ENCODE peak calls at places on chromosomes 13 and 19, in five cellular contexts. E, H, Y, Q and A are unnamed samples.

GRCh38 chr13:52846567-52847321 is 1.7 kb downstream of the PCDH8 start:
- DNase-seq in Q (peak; percentile 9), H (no peak), E (no peak), Y (no peak), A (no peak)

GRCh38 chr19:36986601-36987000 is 70.5 kb downstream of the ZNF568 start:
- DNase-seq in H (no peak), Q (no peak), Y (no peak), E (no peak), A (no peak)

GRCh38 chr13:20390526-20391175 is 135.0 kb downstream of the CRYL1 start:
- DNase-seq in H (no peak), E (peak; percentile 57), Q (no peak), Y (no peak), A (no peak)

GRCh38 chr13:109844396-109844795 is 58.0 kb upstream of the IRS2 start:
- DNase-seq in Q (peak; percentile 26), E (no peak), Y (peak; percentile 68), H (no peak), A (no peak)

GRCh38 chr19:48836089-48837017 is at the start of gene HSD17B14:
- DNase-seq in Q (peak; percentile 43), Y (peak; percentile 30), E (no peak), H (peak; percentile 75), A (peak; percentile 61)

GRCh38 chr19:6416658-6417405 is 7.8 kb downstream of the KHSRP start:
- DNase-seq in Y (no peak), Q (no peak), E (no peak), H (no peak), A (no peak)

GRCh38 chr19:44698492-44699201 is at the start of gene CEACAM16:
- DNase-seq in Q (no peak), Y (no peak), H (no peak), E (no peak), A (no peak)

GRCh38 chr19:18637644-18638630 is 1.1 kb downstream of the KLHL26 start:
- DNase-seq in E (peak; percentile 71), Y (no peak), H (no peak), Q (no peak), A (peak; percentile 71)